ENCODE peak calls at places on chromosomes 7 and 10, in seven cellular contexts. S is AG09309; D is CD8-positive, alpha-beta memory T cell; X is fibroblast of the aortic adventitia; A is GM12864; R is CD4-positive, alpha-beta memory T cell; O is LNCaP clone FGC. K is an unnamed sample.

GRCh38 chr10:6328708-6329423 is 126.1 kb downstream of the PFKFB3 start:
- DNase-seq in D (no peak), S (no peak), O (no peak), R (no peak), A (no peak), X (no peak), K (no peak)

GRCh38 chr7:106205621-106206222 is 79.1 kb downstream of the NAMPT start:
- DNase-seq in S (no peak), D (no peak), R (no peak), X (peak), A (no peak), O (peak), K (no peak)

GRCh38 chr7:128911441-128912031 is 1.0 kb upstream of the KCP start:
- DNase-seq in D (no peak), X (no peak), A (no peak), R (no peak), S (no peak), O (peak), K (no peak)

GRCh38 chr7:93894426-93894825 is 3.9 kb upstream of the TFPI2 start:
- DNase-seq in A (no peak), R (no peak), O (no peak), D (no peak), X (peak), S (no peak), K (no peak)

GRCh38 chr10:69278446-69278963 is at the start of gene HK1:
- DNase-seq in R (no peak), X (peak), A (no peak), D (no peak), O (no peak), S (no peak), K (no peak)

GRCh38 chr7:80837345-80837744 is 81.5 kb downstream of the SEMA3C start:
- DNase-seq in A (no peak), O (no peak), D (no peak), R (no peak), X (no peak), S (no peak), K (no peak)

GRCh38 chr7:147547252-147547897 is 1043.2 kb upstream of the C7orf33 start:
- DNase-seq in O (peak), S (no peak), X (no peak), A (no peak), R (no peak), D (no peak), K (peak)

GRCh38 chr7:4831723-4832495 is 29.9 kb downstream of the PAPOLB start:
- DNase-seq in X (no peak), R (no peak), S (no peak), A (no peak), O (no peak), D (no peak), K (no peak)

GRCh38 chr10:133441780-133442179 is 12.0 kb upstream of the SCART1 start:
- DNase-seq in R (no peak), S (no peak), A (no peak), O (no peak), D (no peak), X (no peak), K (no peak)

GRCh38 chr7:351681-352480 is 61.9 kb downstream of the FOXL3 start:
- DNase-seq in X (no peak), S (no peak), A (no peak), O (no peak), R (peak), D (peak), K (no peak)

GRCh38 chr10:48364659-48365405 is 58.4 kb downstream of the MAPK8 start:
- DNase-seq in S (no peak), R (no peak), A (no peak), O (peak), X (peak), D (no peak), K (no peak)

GRCh38 chr7:78967046-78967445 is 486.4 kb downstream of the MAGI2 start:
- DNase-seq in D (no peak), X (no peak), R (no peak), A (no peak), S (no peak), O (no peak), K (no peak)

GRCh38 chr7:50641442-50642405 is 76.5 kb upstream of the DDC start:
- DNase-seq in A (no peak), R (no peak), D (no peak), X (no peak), S (no peak), O (no peak), K (no peak)

GRCh38 chr10:117342638-117343037 is 32.6 kb downstream of the PDZD8 start:
- DNase-seq in A (no peak), S (peak), D (no peak), O (no peak), X (peak), R (no peak), K (no peak)

GRCh38 chr7:101537205-101537604 is 91.9 kb downstream of the MYL10 start:
- DNase-seq in X (no peak), R (no peak), D (no peak), O (no peak), A (no peak), S (no peak), K (no peak)

GRCh38 chr10:58347967-58348366 is 13.2 kb downstream of the UBE2D1 start:
- DNase-seq in S (no peak), D (no peak), X (no peak), R (no peak), O (no peak), A (no peak), K (no peak)

GRCh38 chr7:23207029-23207428 is 25.2 kb downstream of the NUP42 start:
- DNase-seq in X (no peak), S (no peak), R (no peak), D (no peak), O (no peak), A (no peak), K (no peak)

GRCh38 chr10:24951201-24952145 is 933 bp downstream of the PRTFDC1 start:
- DNase-seq in X (peak), S (no peak), D (peak), R (peak), O (no peak), A (no peak), K (no peak)

GRCh38 chr10:89219512-89220218 is 12.5 kb upstream of the CH25H start:
- DNase-seq in X (no peak), D (no peak), S (no peak), A (no peak), R (no peak), O (no peak), K (no peak)

GRCh38 chr7:43781726-43782607 is 23.5 kb downstream of the BLVRA start:
- DNase-seq in O (no peak), S (peak), D (no peak), R (no peak), X (peak), A (no peak), K (no peak)

GRCh38 chr10:64041989-64042490 is 520.8 kb downstream of the REEP3 start:
- DNase-seq in S (no peak), R (no peak), D (no peak), X (no peak), A (no peak), O (no peak), K (no peak)

GRCh38 chr7:25726180-25726579 is 425.8 kb upstream of the NFE2L3 start:
- DNase-seq in A (no peak), O (no peak), X (no peak), R (no peak), D (no peak), S (no peak), K (no peak)

GRCh38 chr7:47453093-47454056 is 128.5 kb downstream of the TNS3 start:
- DNase-seq in D (no peak), X (peak), A (no peak), S (peak), O (no peak), R (no peak), K (no peak)

GRCh38 chr7:106774768-106775551 is 90.1 kb upstream of the PIK3CG start:
- DNase-seq in R (no peak), O (no peak), A (no peak), S (no peak), D (no peak), X (no peak), K (no peak)

GRCh38 chr10:77251297-77252013 is 386.2 kb downstream of the KCNMA1 start:
- DNase-seq in D (peak), O (peak), X (peak), A (no peak), S (no peak), R (no peak), K (no peak)

GRCh38 chr10:49408437-49409306 is 12.8 kb upstream of the DRGX start:
- DNase-seq in O (no peak), A (no peak), S (no peak), R (no peak), D (no peak), X (peak), K (peak)

GRCh38 chr10:111116762-111117445 is 40.1 kb downstream of the ADRA2A start:
- DNase-seq in O (no peak), A (no peak), S (no peak), X (no peak), D (no peak), R (no peak), K (no peak)

GRCh38 chr7:66276363-66276762 is 71.2 kb downstream of the TPST1 start:
- DNase-seq in S (no peak), D (no peak), A (no peak), X (no peak), O (no peak), R (no peak), K (no peak)

GRCh38 chr7:70777251-70777650 is 354.7 kb upstream of the GALNT17 start:
- DNase-seq in A (no peak), R (no peak), S (no peak), X (no peak), D (no peak), O (no peak), K (no peak)

GRCh38 chr10:129272171-129272570 is 194.9 kb upstream of the MGMT start:
- DNase-seq in R (no peak), X (no peak), S (no peak), O (no peak), D (no peak), A (no peak), K (no peak)

GRCh38 chr7:23254051-23254681 is 7.6 kb downstream of the GPNMB start:
- DNase-seq in O (no peak), X (no peak), A (no peak), S (no peak), D (no peak), R (no peak), K (no peak)

GRCh38 chr10:25675204-25675603 is 258.8 kb upstream of the MYO3A start:
- DNase-seq in R (no peak), O (no peak), S (no peak), X (no peak), D (no peak), A (no peak), K (no peak)

GRCh38 chr10:114042895-114043531 is 653 bp upstream of the ADRB1 start:
- DNase-seq in S (no peak), O (no peak), A (no peak), R (no peak), D (peak), X (peak), K (peak)

GRCh38 chr7:138024334-138024691 is 22.4 kb upstream of the CREB3L2 start:
- DNase-seq in A (no peak), X (no peak), S (no peak), O (no peak), D (no peak), R (no peak), K (no peak)
- H3K4me3 ChIP-seq in A (no peak), X (no peak), S (no peak), O (no peak), D (no peak), R (no peak), K (no peak)

GRCh38 chr7:151057038-151057736 is 510 bp downstream of the CDK5 start:
- DNase-seq in A (no peak), R (no peak), S (no peak), X (no peak), D (no peak), O (no peak), K (no peak)

GRCh38 chr7:151058766-151059361 is 525 bp upstream of the SLC4A2 start:
- DNase-seq in R (no peak), D (no peak), X (peak), S (no peak), A (no peak), O (no peak), K (no peak)

GRCh38 chr7:151057737-151057988 is at the start of gene CDK5:
- DNase-seq in S (no peak), A (no peak), D (no peak), X (no peak), O (no peak), R (no peak), K (no peak)

GRCh38 chr7:151057989-151058765 is 480 bp upstream of the CDK5 start:
- DNase-seq in A (peak), D (peak), S (peak), O (peak), X (peak), R (peak), K (peak)

GRCh38 chr7:151056286-151057037 is 1.2 kb downstream of the CDK5 start:
- DNase-seq in S (no peak), D (no peak), R (no peak), X (no peak), A (no peak), O (no peak), K (no peak)
- H3K4me3 ChIP-seq in S (peak), D (no peak), R (peak), X (peak), A (peak), O (peak), K (peak)

DNA sequence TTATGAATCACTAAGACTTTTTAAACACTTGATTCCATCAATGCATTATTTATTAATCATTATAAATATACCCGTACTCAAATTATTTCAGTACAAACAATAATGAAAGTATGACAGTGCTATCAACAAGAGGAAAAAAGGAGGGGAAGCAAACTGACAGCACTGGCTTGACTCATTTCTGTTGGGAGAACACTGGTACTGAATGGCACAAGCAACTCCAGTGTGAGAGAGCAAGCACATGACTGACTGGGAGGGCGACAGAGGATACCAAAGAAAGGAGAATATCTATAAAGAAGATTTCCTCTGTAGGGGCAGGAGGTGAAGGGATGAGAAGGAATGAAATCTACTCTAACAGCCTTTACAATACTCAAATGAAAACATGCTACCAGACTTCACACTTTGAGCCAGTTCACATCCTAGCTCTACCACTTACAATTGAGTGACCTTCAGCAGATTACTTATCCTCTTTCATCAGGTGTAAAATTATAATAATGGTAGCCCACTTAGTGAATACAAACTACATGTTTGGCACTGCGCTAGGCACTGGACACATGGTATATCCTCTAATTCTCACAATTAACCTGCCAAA is 1.5 kb downstream of the USP54 start:
- DNase-seq in A (no peak), X (no peak), O (no peak), S (no peak), D (no peak), R (no peak), K (no peak)
- H3K4me3 ChIP-seq in A (no peak), X (no peak), O (peak), S (no peak), D (no peak), R (no peak), K (no peak)

GRCh38 chr7:134558370-134558769 is 9.5 kb downstream of the AKR1B15 start:
- DNase-seq in D (no peak), R (no peak), S (no peak), O (no peak), A (no peak), X (no peak), K (no peak)
- H3K4me3 ChIP-seq in D (no peak), R (no peak), S (no peak), O (no peak), A (no peak), X (no peak), K (no peak)

GRCh38 chr10:91590904-91591791 is 41.7 kb downstream of the PPP1R3C start:
- DNase-seq in O (no peak), R (no peak), X (peak), S (no peak), A (no peak), D (no peak), K (no peak)

GRCh38 chr10:91589015-91589655 is 43.7 kb downstream of the PPP1R3C start:
- DNase-seq in A (no peak), R (no peak), D (no peak), O (no peak), S (no peak), X (peak), K (no peak)

GRCh38 chr10:91589656-91590035 is 43.2 kb downstream of the PPP1R3C start:
- DNase-seq in O (no peak), X (no peak), D (no peak), R (no peak), S (no peak), A (no peak), K (no peak)

GRCh38 chr10:91591792-91592165 is 41.1 kb downstream of the PPP1R3C start:
- DNase-seq in S (no peak), X (peak), D (no peak), O (no peak), A (no peak), R (no peak), K (no peak)

GRCh38 chr10:91590142-91590903 is 42.5 kb downstream of the PPP1R3C start:
- DNase-seq in O (no peak), X (peak), D (no peak), S (peak), R (no peak), A (no peak), K (no peak)
- H3K4me3 ChIP-seq in O (no peak), X (no peak), D (no peak), S (no peak), R (no peak), A (no peak), K (no peak)

DNA sequence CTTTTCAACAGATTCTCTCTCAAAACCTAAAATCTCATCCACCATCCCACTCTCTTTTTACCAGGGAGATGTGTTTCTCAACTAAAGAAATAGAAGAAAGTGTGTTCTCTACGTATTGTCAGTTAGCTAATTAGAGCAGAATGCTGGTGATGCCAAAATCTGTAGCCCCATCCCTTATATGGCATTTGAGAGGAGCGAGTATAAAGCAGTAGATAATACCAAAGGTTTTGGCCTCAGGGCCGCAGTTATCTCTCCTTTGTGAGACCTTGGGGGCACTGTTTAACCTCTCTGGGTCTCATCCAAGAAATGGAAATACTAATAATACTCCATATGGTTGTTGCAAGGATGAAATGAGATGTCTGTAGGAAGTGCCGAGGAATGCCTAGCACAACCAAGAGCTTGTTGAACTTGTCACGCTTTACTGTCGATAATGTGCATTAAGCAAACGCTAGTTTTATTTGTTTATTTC is 456 bp upstream of the DLD start:
- DNase-seq in S (no peak), D (no peak), X (no peak), R (no peak), A (no peak), O (no peak), K (no peak)
- H3K4me3 ChIP-seq in S (peak), D (peak), X (peak), R (peak), A (peak), O (peak), K (peak)

GRCh38 chr10:32962541-32962940 is 4.5 kb upstream of the ITGB1 start:
- DNase-seq in A (no peak), O (no peak), S (no peak), R (no peak), D (no peak), X (no peak), K (no peak)

GRCh38 chr10:32960022-32960421 is 2.0 kb upstream of the ITGB1 start:
- DNase-seq in S (no peak), O (no peak), D (no peak), R (no peak), A (no peak), X (no peak), K (peak)

GRCh38 chr10:32961343-32961891 is 3.4 kb upstream of the ITGB1 start:
- DNase-seq in A (no peak), D (no peak), S (no peak), O (no peak), R (no peak), X (no peak), K (no peak)

GRCh38 chr10:32963102-32963501 is 5.1 kb upstream of the ITGB1 start:
- DNase-seq in R (no peak), D (no peak), O (no peak), X (peak), S (no peak), A (no peak), K (no peak)

DNA sequence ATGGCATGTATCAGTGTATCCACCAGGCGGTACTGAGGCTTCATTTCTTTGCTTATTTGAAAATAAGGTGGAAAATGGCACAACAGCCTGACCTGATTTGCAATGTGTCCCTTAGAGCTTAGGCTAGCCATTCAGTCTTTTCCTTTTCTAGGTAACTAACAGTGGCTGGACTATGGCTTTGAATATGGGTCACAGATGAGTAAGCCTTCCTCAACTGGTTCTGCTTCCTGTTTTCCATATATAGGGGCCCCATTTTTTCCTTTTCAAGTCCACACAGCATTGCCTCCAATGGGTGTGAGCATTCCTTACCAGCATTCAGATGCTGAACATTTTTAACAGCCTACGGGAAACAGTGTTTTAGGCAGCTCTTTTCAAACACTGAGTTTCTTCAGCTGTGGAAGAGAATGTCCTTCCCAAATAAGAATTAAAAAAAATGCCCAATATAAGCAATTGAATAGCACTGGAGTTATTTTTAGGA is 3.9 kb upstream of the ITGB1 start:
- DNase-seq in S (peak), X (peak), D (no peak), R (no peak), O (no peak), A (no peak), K (no peak)
- H3K4me3 ChIP-seq in S (no peak), X (peak), D (no peak), R (no peak), O (no peak), A (no peak), K (no peak)

GRCh38 chr10:119007211-119007574 is 22.3 kb upstream of the NANOS1 start:
- DNase-seq in R (no peak), O (no peak), S (no peak), X (no peak), A (no peak), D (no peak), K (no peak)
- H3K4me3 ChIP-seq in R (no peak), O (no peak), S (no peak), X (no peak), A (no peak), D (no peak), K (no peak)